ENCODE peak calls at places on chromosomes 11 and 22, in eight cellular contexts. C, J, N, Z, M, B, L and I are unnamed samples.

GRCh38 chr11:64319421-64319761 is 1.5 kb downstream of the PRDX5 start:
- DNase-seq in C (peak; percentile 35), N (no peak), L (no peak), B (no peak), Z (no peak), J (no peak), M (no peak), I (no peak)

GRCh38 chr22:47802446-47802845 is 1040.0 kb downstream of the TBC1D22A start:
- DNase-seq in M (no peak), J (peak; percentile 62), L (no peak), C (no peak), B (no peak), Z (no peak), N (no peak), I (no peak)

GRCh38 chr11:5103066-5103465 is 33.7 kb downstream of the OR52E1 start:
- DNase-seq in J (no peak), L (no peak), N (no peak), M (no peak), B (no peak), C (no peak), Z (no peak), I (no peak)

GRCh38 chr11:130403301-130403804 is 25.1 kb downstream of the ADAMTS8 start:
- DNase-seq in J (peak; percentile 93), C (no peak), N (peak; percentile 87), L (peak; percentile 32), M (no peak), B (peak; percentile 25), Z (peak; percentile 93), I (peak; percentile 95)

GRCh38 chr22:23305321-23305910 is 125.1 kb downstream of the BCR start:
- DNase-seq in M (no peak), Z (peak; percentile 53), B (no peak), J (peak; percentile 83), C (peak; percentile 28), N (peak; percentile 41), L (no peak), I (peak; percentile 91)

GRCh38 chr11:24754406-24754805 is 257.6 kb downstream of the LUZP2 start:
- DNase-seq in L (no peak), J (no peak), C (no peak), M (no peak), Z (no peak), N (no peak), B (no peak), I (no peak)

GRCh38 chr11:46554205-46555162 is 39.3 kb downstream of the AMBRA1 start:
- DNase-seq in N (peak; percentile 89), M (no peak), L (peak; percentile 48), C (peak; percentile 39), J (no peak), B (peak; percentile 89), Z (peak; percentile 73), I (peak; percentile 92)

GRCh38 chr22:20604776-20605221 is 97.4 kb downstream of the MED15 start:
- DNase-seq in B (no peak), M (no peak), N (no peak), C (no peak), Z (no peak), J (no peak), L (no peak), I (no peak)

GRCh38 chr11:107017433-107018227 is 646 bp downstream of the GUCY1A2 start:
- DNase-seq in L (peak; percentile 50), C (peak; percentile 27), M (peak; percentile 63), Z (peak; percentile 51), J (peak; percentile 69), B (no peak), N (no peak), I (no peak)

GRCh38 chr11:25734592-25735211 is 597.2 kb upstream of the ANO3 start:
- DNase-seq in J (no peak), N (peak; percentile 47), B (no peak), Z (peak; percentile 79), M (peak; percentile 3), C (no peak), L (no peak), I (no peak)

GRCh38 chr11:14094481-14095037 is 132.0 kb downstream of the SPON1 start:
- DNase-seq in J (no peak), Z (no peak), B (no peak), C (no peak), L (no peak), N (no peak), M (no peak), I (no peak)

GRCh38 chr11:3747704-3748103 is 49.6 kb downstream of the NUP98 start:
- DNase-seq in C (no peak), M (no peak), J (no peak), N (peak; percentile 77), L (peak; percentile 9), B (peak; percentile 43), Z (peak; percentile 90), I (peak; percentile 75)

GRCh38 chr22:50686794-50687193 is 14.2 kb downstream of the SHANK3 start:
- DNase-seq in C (no peak), Z (no peak), B (no peak), J (no peak), L (no peak), N (no peak), M (no peak), I (no peak)

GRCh38 chr11:97860237-97860636 is 1160.5 kb upstream of the CNTN5 start:
- DNase-seq in B (no peak), L (no peak), C (no peak), Z (peak; percentile 20), J (no peak), M (no peak), N (peak; percentile 4), I (no peak)

GRCh38 chr22:19942071-19942885 is 660 bp upstream of the TXNRD2 start:
- DNase-seq in M (peak; percentile 51), L (no peak), B (no peak), C (peak; percentile 28), N (peak; percentile 86), Z (peak; percentile 85), J (no peak), I (peak; percentile 81)

GRCh38 chr11:59183768-59184167 is 11.8 kb downstream of the DTX4 start:
- DNase-seq in Z (peak; percentile 44), B (no peak), L (no peak), C (no peak), J (no peak), M (no peak), N (peak; percentile 45), I (no peak)

GRCh38 chr22:23055448-23056179 is 14.7 kb upstream of the GNAZ start:
- DNase-seq in M (no peak), L (no peak), C (no peak), J (no peak), N (no peak), B (no peak), Z (no peak), I (no peak)

GRCh38 chr22:49958961-49959781 is 1.4 kb upstream of the PIM3 start:
- DNase-seq in M (no peak), J (no peak), B (no peak), Z (no peak), C (peak; percentile 50), L (peak; percentile 28), N (no peak), I (no peak)

GRCh38 chr11:100760766-100761165 is 73.7 kb downstream of the ARHGAP42 start:
- DNase-seq in L (no peak), N (no peak), C (no peak), J (no peak), B (no peak), M (no peak), Z (no peak), I (no peak)

GRCh38 chr11:129375731-129376657 is at the start of gene BARX2:
- DNase-seq in N (peak; percentile 56), J (no peak), M (no peak), B (peak; percentile 35), C (peak; percentile 30), Z (peak; percentile 83), L (peak; percentile 77), I (peak; percentile 62)

GRCh38 chr22:17729561-17729960 is 44.7 kb downstream of the BID start:
- DNase-seq in Z (no peak), M (no peak), N (no peak), C (no peak), L (no peak), B (no peak), J (no peak), I (no peak)

GRCh38 chr11:33778682-33779081 is 4.4 kb upstream of the FBXO3 start:
- DNase-seq in L (no peak), Z (peak; percentile 82), M (no peak), J (no peak), B (no peak), N (peak; percentile 85), C (no peak), I (peak; percentile 81)

GRCh38 chr11:2126520-2127085 is 12.6 kb downstream of the IGF2 start:
- DNase-seq in C (no peak), L (no peak), Z (no peak), N (no peak), B (no peak), M (no peak), J (no peak), I (no peak)

GRCh38 chr22:40400173-40400572 is 29.8 kb downstream of the SGSM3 start:
- DNase-seq in Z (no peak), J (no peak), L (peak; percentile 41), B (no peak), C (no peak), N (no peak), M (peak; percentile 89), I (no peak)

GRCh38 chr22:40399661-40400060 is 29.3 kb downstream of the SGSM3 start:
- DNase-seq in Z (no peak), L (no peak), N (no peak), M (no peak), J (no peak), B (no peak), C (no peak), I (no peak)

GRCh38 chr22:40395607-40396006 is 25.2 kb downstream of the SGSM3 start:
- DNase-seq in Z (no peak), L (no peak), B (no peak), N (no peak), M (no peak), C (no peak), J (no peak), I (no peak)

GRCh38 chr22:40396882-40397281 is 26.5 kb downstream of the SGSM3 start:
- DNase-seq in Z (peak; percentile 71), L (peak; percentile 95), B (no peak), C (no peak), J (no peak), M (no peak), N (peak; percentile 58), I (peak; percentile 52)

GRCh38 chr22:40397436-40397835 is 27.0 kb downstream of the SGSM3 start:
- DNase-seq in C (no peak), J (no peak), B (no peak), N (no peak), M (no peak), Z (peak; percentile 71), L (no peak), I (no peak)
- TF ChIP-seq CTCF in C (no peak), J (no peak), B (no peak), N (no peak), M (no peak), Z (no peak), L (no peak), I (no peak)

GRCh38 chr11:122177238-122177637 is 61.2 kb upstream of the BLID start:
- DNase-seq in C (no peak), L (no peak), J (no peak), M (no peak), N (no peak), B (no peak), Z (no peak), I (no peak)
- H3K4me3 ChIP-seq in C (no peak overlapping the region), L (no peak overlapping the region), J (no peak overlapping the region), M (no peak overlapping the region), N (peak overlapping the region; percentile 75), B (no peak overlapping the region), Z (peak overlapping the region; percentile 29), I (no peak overlapping the region)

GRCh38 chr11:16818284-16818683 is 79.8 kb downstream of the C11orf58 start:
- DNase-seq in N (no peak), L (no peak), M (no peak), J (no peak), C (no peak), Z (no peak), B (peak; percentile 10), I (no peak)
- TF ChIP-seq CTCF in N (no peak), L (no peak), M (no peak), J (no peak), C (no peak), Z (peak; percentile 19), B (no peak), I (no peak)

GRCh38 chr11:76382209-76382608 is 1.1 kb downstream of the GVQW3 start:
- DNase-seq in Z (no peak), J (no peak), C (no peak), B (no peak), L (no peak), N (no peak), M (peak; percentile 6), I (no peak)
- H3K4me3 ChIP-seq in Z (no peak overlapping the region), J (no peak overlapping the region), C (no peak overlapping the region), B (peak overlapping the region; percentile 98), L (no peak overlapping the region), N (peak overlapping the region; percentile 95), M (no peak overlapping the region), I (peak overlapping the region; percentile 92)